ENCODE peak calls at places on chromosomes 1 and 21, in six cellular contexts. Z is left ventricle myocardium inferior, J is brain microvascular endothelial cell, I is thoracic aorta, F is transverse colon, K is tibial nerve. R is an unnamed sample.

GRCh38 chr1:31869473-31869872 is 53.7 kb upstream of the SPOCD1 start:
- DNase-seq in I (no peak), J (no peak), Z (no peak), F (no peak), K (no peak), R (no peak)

GRCh38 chr1:239976130-239976968 is 115.3 kb upstream of the FMN2 start:
- DNase-seq in I (no peak), F (peak; percentile 44), J (peak; percentile 49), K (peak; percentile 31), Z (no peak), R (no peak)

GRCh38 chr1:160256396-160257046 is 5.8 kb downstream of the DCAF8 start:
- DNase-seq in I (no peak), F (no peak), Z (no peak), J (peak; percentile 65), K (no peak), R (no peak)

GRCh38 chr1:46401964-46402626 is 8.0 kb downstream of the FAAH start:
- DNase-seq in F (peak; percentile 87), I (peak; percentile 55), J (peak; percentile 84), K (peak; percentile 62), Z (peak; percentile 39), R (peak; percentile 94)

GRCh38 chr1:170910273-170910672 is 25.1 kb upstream of the MROH9 start:
- DNase-seq in F (no peak), K (no peak), Z (no peak), I (no peak), J (peak; percentile 65), R (no peak)

GRCh38 chr1:70299472-70299871 is 55.0 kb downstream of the ANKRD13C start:
- DNase-seq in K (no peak), J (no peak), Z (no peak), I (no peak), F (no peak), R (no peak)

GRCh38 chr1:156014829-156015228 is 5.9 kb downstream of the SSR2 start:
- DNase-seq in Z (no peak), I (no peak), J (no peak), K (no peak), F (no peak), R (no peak)

GRCh38 chr1:227940791-227941241 is 6.9 kb downstream of the WNT9A start:
- DNase-seq in I (no peak), Z (no peak), K (peak; percentile 12), J (no peak), F (no peak), R (no peak)

GRCh38 chr1:59699227-59699847 is 115.4 kb upstream of the HOOK1 start:
- DNase-seq in Z (no peak), I (no peak), K (no peak), J (peak; percentile 25), F (no peak), R (no peak)

GRCh38 chr1:29655945-29656866 is 419.9 kb downstream of the PTPRU start:
- DNase-seq in I (no peak), Z (no peak), K (no peak), F (no peak), J (no peak), R (no peak)

GRCh38 chr1:52553372-52554266 is 727 bp upstream of the TUT4 start:
- DNase-seq in F (peak; percentile 86), I (peak; percentile 53), J (peak; percentile 83), K (peak; percentile 75), Z (peak; percentile 87), R (peak; percentile 87)

GRCh38 chr21:36549470-36549869 is 69.5 kb upstream of the CLDN14 start:
- DNase-seq in J (no peak), I (no peak), K (no peak), Z (no peak), F (no peak), R (no peak)

GRCh38 chr1:171486048-171486519 is 754 bp downstream of the PRRC2C start:
- DNase-seq in K (no peak), I (peak; percentile 8), J (peak; percentile 39), Z (no peak), F (peak; percentile 47), R (no peak)

GRCh38 chr1:3959361-3959760 is 59.3 kb upstream of the C1orf174 start:
- DNase-seq in Z (no peak), F (no peak), J (no peak), K (no peak), I (no peak), R (no peak)

GRCh38 chr1:111145542-111145941 is 5.5 kb downstream of the CEPT1 start:
- DNase-seq in Z (no peak), I (no peak), K (no peak), F (no peak), J (no peak), R (no peak)

GRCh38 chr1:18666317-18666920 is 35.8 kb downstream of the PAX7 start:
- DNase-seq in F (peak; percentile 37), I (no peak), J (no peak), K (no peak), Z (no peak), R (no peak)

GRCh38 chr1:176243746-176244145 is 36.7 kb upstream of the COP1 start:
- DNase-seq in I (no peak), J (no peak), F (no peak), Z (no peak), K (no peak), R (no peak)

GRCh38 chr1:42776499-42776898 is 8.3 kb upstream of the TMEM269 start:
- DNase-seq in I (no peak), F (no peak), K (no peak), J (no peak), Z (no peak), R (no peak)

GRCh38 chr1:74505133-74505532 is 7.3 kb downstream of the LRRC53 start:
- DNase-seq in F (no peak), J (no peak), K (no peak), I (no peak), Z (no peak), R (no peak)

GRCh38 chr1:22851517-22851916 is 121.1 kb downstream of the LACTBL1 start:
- DNase-seq in J (no peak), Z (no peak), I (no peak), F (no peak), K (no peak), R (no peak)

GRCh38 chr1:181250038-181250437 is 161.5 kb downstream of the IER5 start:
- DNase-seq in K (no peak), Z (no peak), I (no peak), J (no peak), F (no peak), R (no peak)

GRCh38 chr1:225937048-225937968 is 3.7 kb downstream of the LEFTY2 start:
- DNase-seq in K (no peak), I (no peak), Z (no peak), F (no peak), J (no peak), R (no peak)

GRCh38 chr1:226002667-226003501 is 3.7 kb upstream of the SDE2 start:
- DNase-seq in K (no peak), Z (peak; percentile 56), I (peak; percentile 13), F (peak; percentile 51), J (peak; percentile 27), R (no peak)

GRCh38 chr1:35320937-35321336 is 52.4 kb downstream of the ZMYM4 start:
- DNase-seq in F (no peak), I (no peak), K (no peak), J (no peak), Z (no peak), R (no peak)

GRCh38 chr1:227886993-227887696 is 60.6 kb downstream of the WNT9A start:
- DNase-seq in Z (peak; percentile 83), I (no peak), F (peak; percentile 62), J (peak; percentile 14), K (peak; percentile 55), R (peak; percentile 37)

GRCh38 chr1:93584238-93585003 is 97.2 kb downstream of the BCAR3 start:
- DNase-seq in Z (no peak), K (no peak), J (no peak), I (no peak), F (no peak), R (no peak)

GRCh38 chr1:21510113-21510493 is 880 bp downstream of the ALPL start:
- DNase-seq in I (no peak), F (no peak), J (no peak), Z (no peak), K (no peak), R (no peak)

GRCh38 chr1:198435044-198435443 is 105.4 kb downstream of the ATP6V1G3 start:
- DNase-seq in J (no peak), K (no peak), I (no peak), F (no peak), Z (no peak), R (no peak)

GRCh38 chr1:169809370-169810095 is 14.8 kb upstream of the METTL18 start:
- DNase-seq in K (no peak), Z (no peak), I (no peak), J (peak; percentile 18), F (no peak), R (no peak)

GRCh38 chr21:33015091-33015490 is 10.6 kb upstream of the OLIG2 start:
- DNase-seq in J (no peak), F (no peak), K (no peak), I (no peak), Z (no peak), R (no peak)

GRCh38 chr1:19010503-19010902 is 54.0 kb upstream of the IFFO2 start:
- DNase-seq in I (no peak), K (no peak), Z (no peak), F (no peak), J (no peak), R (no peak)

GRCh38 chr21:46009951-46010655 is 28.5 kb downstream of the COL6A1 start:
- DNase-seq in J (no peak), Z (no peak), K (no peak), F (no peak), I (no peak), R (no peak)
- H3K27ac ChIP-seq in J (no peak overlapping the region), Z (no peak overlapping the region), K (no peak overlapping the region), F (no peak overlapping the region), I (no peak overlapping the region), R (no peak overlapping the region)

GRCh38 chr1:167330601-167331293 is 110.1 kb downstream of the POU2F1 start:
- DNase-seq in J (no peak), F (no peak), Z (no peak), K (no peak), I (no peak), R (no peak)
- H3K4me3 ChIP-seq in J (no peak overlapping the region), F (no peak overlapping the region), Z (no peak overlapping the region), K (no peak overlapping the region), I (no peak overlapping the region), R (no peak overlapping the region)

DNA sequence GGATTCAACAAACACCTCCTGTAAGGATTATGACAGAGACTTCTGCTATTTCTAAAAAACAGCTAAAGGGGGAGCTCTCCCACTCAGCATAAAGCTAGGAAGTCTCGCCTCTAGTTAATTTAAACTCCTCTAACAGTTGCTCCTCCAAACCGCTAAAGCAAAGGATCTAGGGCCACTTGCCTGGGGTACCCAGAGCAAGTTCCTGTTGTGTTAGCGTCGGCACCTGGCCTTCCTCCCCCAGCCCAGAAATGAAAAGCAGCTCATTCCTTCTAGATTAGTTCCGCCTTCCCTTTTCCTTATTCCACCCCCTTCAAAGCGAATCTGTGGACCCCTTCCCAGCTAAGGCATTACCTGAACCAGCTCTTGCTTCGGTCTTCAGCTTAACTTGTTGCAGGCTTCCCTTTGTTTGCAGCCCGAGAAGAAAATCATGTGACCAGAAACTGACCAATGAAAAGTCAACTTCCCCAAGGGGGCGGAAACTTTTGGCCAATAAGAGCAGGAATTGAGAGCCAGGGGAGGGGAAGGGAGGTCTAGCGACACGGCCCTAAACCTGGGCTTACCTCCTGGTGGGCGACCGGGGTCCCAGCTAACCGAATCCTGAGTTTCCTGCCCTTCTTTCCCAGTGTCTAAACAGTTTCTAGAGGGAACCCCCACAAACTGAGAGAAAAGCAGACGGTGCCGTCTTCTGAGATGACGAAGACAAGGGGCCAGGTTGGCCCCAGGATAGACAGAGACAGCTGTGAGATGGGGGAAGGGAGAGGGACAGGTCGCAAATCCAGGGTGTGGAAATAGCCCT is at the start of gene PBXIP1:
- DNase-seq in Z (peak; percentile 45), J (peak; percentile 92), K (peak; percentile 71), F (peak; percentile 86), I (peak; percentile 40), R (peak; percentile 82)
- TF ChIP-seq CTCF in Z (no peak), J (peak; percentile 52), K (peak; percentile 23), F (no peak), I (no peak), R (peak; percentile 27)

GRCh38 chr1:94949681-94950661 is 23.1 kb upstream of the CNN3 start:
- DNase-seq in J (peak; percentile 67), Z (no peak), K (no peak), F (peak; percentile 19), I (no peak), R (no peak)
- H3K27ac ChIP-seq in J (no peak overlapping the region), Z (no peak overlapping the region), K (no peak overlapping the region), F (no peak overlapping the region), I (no peak overlapping the region), R (no peak overlapping the region)

R was measured in dorsolateral prefrontal cortex.